ENCODE peak calls at places on chromosomes 4 and X, in five cellular contexts. C, M, N, Q and P are unnamed samples.

GRCh38 chr4:177001271-177002175 is 208.8 kb upstream of the VEGFC start:
- DNase-seq in Q (no peak), C (no peak), M (no peak), N (no peak), P (no peak)

GRCh38 chr4:113878718-113879117 is 100.7 kb downstream of the ARSJ start:
- DNase-seq in Q (no peak), N (no peak), M (no peak), C (no peak), P (no peak)

GRCh38 chr4:106355193-106355592 is 13.4 kb downstream of the GIMD1 start:
- DNase-seq in C (no peak), M (no peak), N (no peak), Q (no peak), P (no peak)

GRCh38 chrX:1421433-1422134 is 29.7 kb upstream of the SLC25A6 start:
- DNase-seq in N (no peak), Q (no peak), C (no peak), M (peak), P (no peak)

GRCh38 chr4:68361146-68361589 is 11.3 kb upstream of the YTHDC1 start:
- DNase-seq in Q (no peak), C (no peak), M (no peak), N (no peak), P (no peak)

GRCh38 chrX:113551919-113552318 is 711.3 kb upstream of the AMOT start:
- DNase-seq in Q (no peak), C (no peak), M (no peak), N (no peak), P (no peak)

GRCh38 chrX:29913647-29914046 is 301.7 kb upstream of the MAGEB2 start:
- DNase-seq in N (no peak), Q (no peak), M (no peak), C (no peak), P (no peak)

GRCh38 chr4:118981839-118982381 is 93.3 kb downstream of the SYNPO2 start:
- DNase-seq in Q (peak), C (peak), N (peak), M (no peak), P (peak)

GRCh38 chr4:12852338-12853307 is 631.5 kb downstream of the RAB28 start:
- DNase-seq in Q (no peak), N (peak), C (no peak), M (no peak), P (no peak)

GRCh38 chr4:3207531-3208037 is 41.4 kb upstream of the MSANTD1 start:
- DNase-seq in Q (no peak), N (no peak), M (no peak), C (no peak), P (no peak)

GRCh38 chr4:82428526-82428968 is 1.7 kb downstream of the HNRNPDL start:
- DNase-seq in Q (no peak), C (no peak), N (no peak), M (no peak), P (no peak)

GRCh38 chrX:101386542-101386885 is 523 bp upstream of the BTK start:
- DNase-seq in Q (no peak), N (no peak), M (no peak), C (no peak), P (no peak)

GRCh38 chrX:39152106-39152649 is 350.9 kb downstream of the MID1IP1 start:
- DNase-seq in N (peak), Q (no peak), C (no peak), M (peak), P (no peak)

GRCh38 chrX:37905436-37906147 is 58.2 kb upstream of the DYNLT3 start:
- DNase-seq in M (no peak), C (no peak), N (no peak), Q (no peak), P (no peak)

GRCh38 chrX:55135171-55135570 is 46.4 kb downstream of the PAGE2 start:
- DNase-seq in Q (peak), N (no peak), C (peak), M (peak), P (no peak)

GRCh38 chrX:2701600-2701999 is 10.5 kb downstream of the CD99 start:
- DNase-seq in M (peak), Q (no peak), N (peak), C (no peak), P (no peak)

GRCh38 chrX:150036181-150036580 is 97.9 kb upstream of the EOLA2 start:
- DNase-seq in C (no peak), Q (no peak), N (no peak), M (no peak), P (no peak)

GRCh38 chrX:10482262-10482661 is 138.1 kb downstream of the MID1 start:
- DNase-seq in M (peak), N (peak), C (no peak), Q (no peak), P (no peak)

GRCh38 chr4:677431-678293 is 3.3 kb downstream of the MYL5 start:
- DNase-seq in N (no peak), M (no peak), Q (no peak), C (no peak), P (no peak)

GRCh38 chrX:110407910-110408545 is 49.4 kb downstream of the RTL9 start:
- DNase-seq in M (no peak), C (no peak), Q (peak), N (peak), P (no peak)

GRCh38 chr4:151806511-151806927 is 45.7 kb upstream of the GATB start:
- DNase-seq in C (no peak), Q (no peak), M (no peak), N (no peak), P (no peak)

GRCh38 chrX:129693343-129693742 is 38.6 kb upstream of the APLN start:
- DNase-seq in Q (no peak), N (no peak), M (no peak), C (no peak), P (no peak)

GRCh38 chr4:108644237-108644636 is 6.2 kb upstream of the OSTC start:
- DNase-seq in N (no peak), C (no peak), Q (no peak), M (no peak), P (no peak)

GRCh38 chrX:87900320-87900908 is 382.8 kb downstream of the KLHL4 start:
- DNase-seq in Q (no peak), C (no peak), N (no peak), M (no peak), P (no peak)

GRCh38 chr4:64158648-64159326 is 250.5 kb downstream of the TECRL start:
- DNase-seq in Q (peak), C (no peak), M (no peak), N (peak), P (no peak)

GRCh38 chr4:182678590-182678989 is 238.6 kb downstream of the DCTD start:
- DNase-seq in N (no peak), M (no peak), Q (no peak), C (no peak), P (no peak)

GRCh38 chr4:106058919-106059318 is 163.6 kb downstream of the NPNT start:
- DNase-seq in M (no peak), N (no peak), Q (no peak), C (no peak), P (no peak)

GRCh38 chr4:122531514-122531913 is 75.0 kb upstream of the IL2 start:
- DNase-seq in Q (no peak), C (no peak), N (no peak), M (no peak), P (no peak)

GRCh38 chrX:44155126-44155525 is 181.9 kb upstream of the NDP start:
- DNase-seq in M (no peak), N (no peak), C (no peak), Q (no peak), P (no peak)

GRCh38 chrX:28922106-28922505 is 334.9 kb downstream of the IL1RAPL1 start:
- DNase-seq in Q (no peak), C (no peak), N (no peak), M (no peak), P (no peak)

GRCh38 chr4:88226143-88226542 is 58.2 kb downstream of the PPM1K start:
- DNase-seq in N (no peak), C (no peak), M (no peak), Q (no peak), P (no peak)

GRCh38 chrX:47637546-47638195 is 7.9 kb upstream of the CFP start:
- DNase-seq in N (peak), Q (no peak), M (peak), C (no peak), P (no peak)